ENCODE peak calls at places on chromosomes 4 and X, in four cellular contexts. C is GM20000, R is WTC11, Q is upper lobe of right lung. Y is an unnamed sample.

GRCh38 chrX:22220941-22221340 is 51.8 kb upstream of the CBLL2 start:
- DNase-seq in C (no peak), R (no peak), Q (no peak), Y (no peak)

GRCh38 chr4:14234330-14234729 is 606.8 kb upstream of the BOD1L1 start:
- DNase-seq in C (no peak), R (no peak), Q (no peak), Y (no peak)

GRCh38 chrX:14501312-14501711 is 28.0 kb upstream of the GLRA2 start:
- DNase-seq in C (no peak), R (no peak), Q (no peak), Y (no peak)

GRCh38 chr4:86496094-86497060 is 97.7 kb upstream of the PTPN13 start:
- DNase-seq in C (peak), R (peak), Q (no peak), Y (peak)

GRCh38 chr4:128444544-128445302 is 157.1 kb upstream of the PGRMC2 start:
- DNase-seq in C (no peak), R (no peak), Q (no peak), Y (no peak)

GRCh38 chrX:30948626-30949025 is 59.6 kb upstream of the TAB3 start:
- DNase-seq in C (no peak), R (no peak), Q (no peak), Y (no peak)

GRCh38 chrX:45070116-45071007 is 130.3 kb downstream of the DIPK2B start:
- DNase-seq in C (peak), R (no peak), Q (no peak), Y (peak)

GRCh38 chr4:78581626-78582025 is 30.1 kb downstream of the ANXA3 start:
- DNase-seq in C (no peak), R (no peak), Q (no peak), Y (no peak)

GRCh38 chr4:85909851-85910250 is 434.9 kb downstream of the ARHGAP24 start:
- DNase-seq in C (no peak), R (no peak), Q (no peak), Y (no peak)

GRCh38 chrX:14496674-14497073 is 32.7 kb upstream of the GLRA2 start:
- DNase-seq in C (no peak), R (no peak), Q (no peak), Y (no peak)

GRCh38 chr4:76559236-76560071 is 124.4 kb downstream of the SHROOM3 start:
- DNase-seq in C (no peak), R (no peak), Q (no peak), Y (no peak)

GRCh38 chr4:113587156-113587555 is 174.4 kb downstream of the CAMK2D start:
- DNase-seq in C (no peak), R (no peak), Q (no peak), Y (no peak)

GRCh38 chrX:22952011-22952410 is 47.7 kb upstream of the DDX53 start:
- DNase-seq in C (no peak), R (no peak), Q (no peak), Y (no peak)

GRCh38 chr4:61528595-61528994 is 328.5 kb downstream of the ADGRL3 start:
- DNase-seq in C (no peak), R (no peak), Q (no peak), Y (no peak)

GRCh38 chr4:95466791-95467190 is 82.0 kb downstream of the UNC5C start:
- DNase-seq in C (no peak), R (no peak), Q (no peak), Y (no peak)

GRCh38 chrX:56963377-56963776 is 32.0 kb downstream of the SPIN3 start:
- DNase-seq in C (no peak), R (no peak), Q (no peak), Y (no peak)

GRCh38 chrX:8823698-8824097 is 22.5 kb upstream of the FAM9A start:
- DNase-seq in C (no peak), R (no peak), Q (no peak), Y (no peak)

GRCh38 chr4:139764192-139764591 is 98.6 kb downstream of the MGST2 start:
- DNase-seq in C (no peak), R (no peak), Q (no peak), Y (no peak)

GRCh38 chr4:103098746-103099421 is 750 bp downstream of the BDH2 start:
- DNase-seq in C (no peak), R (no peak), Q (no peak), Y (no peak)

GRCh38 chr4:61175495-61175894 is 24.6 kb upstream of the ADGRL3 start:
- DNase-seq in C (no peak), R (no peak), Q (no peak), Y (no peak)

GRCh38 chr4:142440093-142440492 is 406.0 kb downstream of the INPP4B start:
- DNase-seq in C (no peak), R (no peak), Q (no peak), Y (no peak)

GRCh38 chr4:80192937-80193336 is 4.4 kb upstream of the PRDM8 start:
- DNase-seq in C (no peak), R (no peak), Q (no peak), Y (no peak)

GRCh38 chr4:67483868-67484602 is 61.3 kb downstream of the CENPC start:
- DNase-seq in C (no peak), R (peak), Q (no peak), Y (no peak)

GRCh38 chr4:48898733-48899431 is 7.7 kb downstream of the OCIAD2 start:
- DNase-seq in C (no peak), R (no peak), Q (no peak), Y (no peak)

GRCh38 chr4:145538636-145539035 is 57.0 kb downstream of the SMAD1 start:
- DNase-seq in C (no peak), R (no peak), Q (no peak), Y (no peak)

GRCh38 chr4:70559216-70559830 is 32.7 kb upstream of the AMBN start:
- DNase-seq in C (peak), R (peak), Q (no peak), Y (peak)

DNA sequence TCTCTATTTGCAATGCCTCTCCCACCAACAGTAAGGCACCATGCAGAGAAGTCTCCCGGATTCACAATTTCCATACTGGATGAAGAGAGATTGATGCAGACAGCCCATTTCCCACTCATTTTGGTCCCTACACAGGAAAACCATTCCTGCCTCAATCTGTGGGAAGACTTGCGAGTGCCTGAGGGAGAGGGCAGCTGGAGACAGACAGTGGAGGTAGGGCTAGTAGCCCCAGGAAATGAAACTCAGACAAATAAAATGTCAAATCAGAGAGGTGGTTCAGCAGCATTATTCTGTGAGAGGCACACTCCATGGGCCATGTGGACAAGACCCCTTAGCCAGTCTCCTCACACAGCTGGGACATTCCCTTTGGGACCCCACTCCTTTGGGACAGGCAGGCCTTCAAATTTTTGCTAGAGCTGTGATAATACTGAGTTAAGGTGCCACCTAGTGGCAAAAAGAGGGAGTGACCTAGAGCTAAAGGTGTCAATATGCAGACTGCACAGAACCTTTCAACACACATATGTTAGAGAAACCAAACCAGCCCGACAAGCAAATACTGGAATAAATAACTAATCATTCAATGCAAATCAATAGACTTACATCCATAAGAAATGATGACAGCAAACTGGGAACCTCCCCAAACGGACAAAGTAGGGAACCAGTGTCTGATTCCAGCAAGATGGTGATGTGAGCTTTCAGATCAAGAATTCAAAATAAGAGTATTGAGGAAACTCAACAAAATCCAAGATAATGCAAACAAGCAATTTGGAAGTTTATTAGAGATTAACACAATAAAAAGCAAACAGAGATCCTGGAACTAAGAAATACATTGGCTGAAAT is 1865.3 kb upstream of the AGA start:
- DNase-seq in C (peak), R (peak), Q (no peak), Y (peak)
- TF ChIP-seq CTCF in C (peak), R (peak), Q (peak), Y (peak)

GRCh38 chrX:15930585-15930984 is 76.0 kb upstream of the AP1S2 start:
- DNase-seq in C (peak), R (no peak), Q (no peak), Y (peak)
- TF ChIP-seq CTCF in C (no peak), R (no peak), Q (no peak), Y (peak)

DNA sequence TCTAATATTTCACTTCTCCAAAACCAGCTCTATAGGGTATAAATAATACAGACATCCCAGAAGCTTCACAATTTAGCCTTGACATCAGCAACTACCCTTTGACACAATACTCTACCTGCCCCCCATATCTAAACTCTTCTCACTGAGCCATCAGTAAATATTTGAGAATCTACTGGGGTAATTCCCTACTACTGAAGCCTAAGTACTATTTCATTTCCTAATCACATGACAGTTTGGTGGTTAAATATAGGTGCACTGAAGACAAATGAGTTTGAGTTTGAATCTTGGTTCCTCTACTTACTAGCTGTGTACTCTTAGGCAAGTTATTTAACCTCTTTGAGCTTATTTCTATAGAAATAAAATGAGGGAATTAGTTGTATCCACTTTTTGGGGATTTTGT is 471.0 kb upstream of the IGFBP7 start:
- DNase-seq in C (no peak), R (no peak), Q (no peak), Y (no peak)
- TF ChIP-seq CTCF in C (no peak), R (no peak), Q (no peak), Y (no peak)

DNA sequence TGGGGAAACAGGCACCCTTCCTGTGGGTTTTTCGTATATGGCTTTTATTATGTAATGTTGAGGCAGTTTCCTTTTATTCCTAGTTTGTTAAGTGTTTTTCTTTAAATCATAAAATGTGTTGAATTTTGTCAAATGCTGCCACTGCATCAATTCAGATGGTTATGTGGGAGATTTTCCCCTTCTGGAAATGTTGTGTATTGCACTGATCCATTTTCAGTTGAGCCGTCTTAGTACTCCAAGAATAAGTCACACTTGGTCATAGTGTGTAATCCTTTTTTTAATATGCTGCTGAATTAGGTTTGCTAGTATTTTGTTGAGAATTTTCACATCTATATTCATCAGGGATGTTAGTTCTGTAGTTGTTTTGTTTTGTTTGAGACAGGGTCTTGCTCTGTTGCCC is 9.5 kb upstream of the CTBP1 start:
- DNase-seq in C (no peak), R (no peak), Q (no peak), Y (no peak)
- TF ChIP-seq CTCF in C (no peak), R (no peak), Q (no peak), Y (no peak)

GRCh38 chrX:68647156-68647957 is at the start of gene STARD8:
- DNase-seq in C (no peak), R (peak), Q (peak), Y (no peak)
- TF ChIP-seq CTCF in C (no peak), R (no peak), Q (no peak), Y (no peak)

GRCh38 chr4:89645512-89645911 is 191.4 kb downstream of the SNCA start:
- DNase-seq in C (no peak), R (no peak), Q (no peak), Y (no peak)

GRCh38 chr4:89640620-89641366 is 196.2 kb downstream of the SNCA start:
- DNase-seq in C (no peak), R (peak), Q (peak), Y (no peak)

GRCh38 chr4:89639395-89639794 is 197.6 kb downstream of the SNCA start:
- DNase-seq in C (no peak), R (no peak), Q (no peak), Y (no peak)

DNA sequence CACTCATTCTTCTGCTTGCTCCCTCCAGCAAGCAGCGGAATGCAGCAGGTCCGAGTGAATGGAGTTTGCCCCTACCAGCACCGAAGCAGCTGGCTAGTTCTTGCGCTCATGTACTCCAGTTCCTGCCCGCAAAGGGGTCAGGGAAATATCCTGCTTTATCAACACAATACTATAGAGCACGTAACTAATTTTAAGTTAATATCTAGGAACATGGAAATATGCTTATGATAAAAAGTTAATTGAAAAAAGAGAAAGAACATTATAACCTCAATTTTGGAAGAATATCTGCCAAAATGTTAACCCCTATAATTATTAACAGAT is 195.6 kb downstream of the SNCA start:
- DNase-seq in C (no peak), R (no peak), Q (no peak), Y (no peak)
- TF ChIP-seq CTCF in C (no peak), R (no peak), Q (no peak), Y (no peak)

GRCh38 chrX:19515615-19516105 is 352 bp upstream of the MAP3K15 start:
- DNase-seq in C (peak), R (peak), Q (no peak), Y (no peak)
- TF ChIP-seq CTCF in C (peak), R (no peak), Q (peak), Y (peak)

GRCh38 chr4:5460106-5460801 is 248.1 kb downstream of the EVC2 start:
- DNase-seq in C (peak), R (peak), Q (peak), Y (peak)
- TF ChIP-seq CTCF in C (peak), R (peak), Q (peak), Y (peak)